ENCODE peak calls at places on chromosomes 6 and 20, in nine cellular contexts. One of them, this sample, is unnamed.

GRCh38 chr20:41848180-41848579 is 230.0 kb upstream of the CHD6 start:
- DNase-seq in vagina: no peak
- DNase-seq in dorsolateral prefrontal cortex: no peak
- DNase-seq in LHCN-M2: no peak
- DNase-seq in T-helper 2 cell: no peak
- DNase-seq in brain microvascular endothelial cell: no peak
- DNase-seq in GOT3: no peak
- DNase-seq in ovary: no peak
- DNase-seq in right lobe of liver: no peak
- DNase-seq in this sample: no peak

GRCh38 chr6:68527691-68528090 is 107.4 kb upstream of the ADGRB3 start:
- DNase-seq in vagina: no peak
- DNase-seq in dorsolateral prefrontal cortex: no peak
- DNase-seq in LHCN-M2: no peak
- DNase-seq in T-helper 2 cell: no peak
- DNase-seq in brain microvascular endothelial cell: no peak
- DNase-seq in GOT3: no peak
- DNase-seq in ovary: no peak
- DNase-seq in right lobe of liver: no peak
- DNase-seq in this sample: no peak

GRCh38 chr20:63572788-63573738 is 976 bp downstream of the HELZ2 start:
- DNase-seq in vagina: no peak
- DNase-seq in dorsolateral prefrontal cortex: no peak
- DNase-seq in LHCN-M2: no peak
- DNase-seq in T-helper 2 cell: no peak
- DNase-seq in brain microvascular endothelial cell: no peak
- DNase-seq in GOT3: no peak
- DNase-seq in ovary: no peak
- DNase-seq in right lobe of liver: no peak
- DNase-seq in this sample: peak

GRCh38 chr20:38895098-38895949 is 30.9 kb upstream of the FAM83D start:
- DNase-seq in vagina: no peak
- DNase-seq in dorsolateral prefrontal cortex: no peak
- DNase-seq in LHCN-M2: no peak
- DNase-seq in T-helper 2 cell: no peak
- DNase-seq in brain microvascular endothelial cell: no peak
- DNase-seq in GOT3: no peak
- DNase-seq in ovary: no peak
- DNase-seq in right lobe of liver: no peak
- DNase-seq in this sample: no peak

GRCh38 chr20:1633535-1633934 is 13.7 kb upstream of the SIRPB1 start:
- DNase-seq in vagina: peak
- DNase-seq in dorsolateral prefrontal cortex: no peak
- DNase-seq in LHCN-M2: no peak
- DNase-seq in T-helper 2 cell: no peak
- DNase-seq in brain microvascular endothelial cell: no peak
- DNase-seq in GOT3: no peak
- DNase-seq in ovary: no peak
- DNase-seq in right lobe of liver: no peak
- DNase-seq in this sample: no peak

GRCh38 chr20:23139524-23139923 is 53.4 kb upstream of the CD93 start:
- DNase-seq in vagina: no peak
- DNase-seq in dorsolateral prefrontal cortex: no peak
- DNase-seq in LHCN-M2: no peak
- DNase-seq in T-helper 2 cell: peak
- DNase-seq in brain microvascular endothelial cell: no peak
- DNase-seq in GOT3: no peak
- DNase-seq in ovary: no peak
- DNase-seq in right lobe of liver: peak
- DNase-seq in this sample: no peak

GRCh38 chr6:4891171-4891570 is 112.7 kb downstream of the RPP40 start:
- DNase-seq in vagina: peak
- DNase-seq in dorsolateral prefrontal cortex: no peak
- DNase-seq in LHCN-M2: no peak
- DNase-seq in T-helper 2 cell: no peak
- DNase-seq in brain microvascular endothelial cell: no peak
- DNase-seq in GOT3: no peak
- DNase-seq in ovary: no peak
- DNase-seq in right lobe of liver: no peak
- DNase-seq in this sample: no peak

GRCh38 chr20:7161690-7162089 is 394.2 kb downstream of the BMP2 start:
- DNase-seq in vagina: no peak
- DNase-seq in dorsolateral prefrontal cortex: no peak
- DNase-seq in LHCN-M2: no peak
- DNase-seq in T-helper 2 cell: no peak
- DNase-seq in brain microvascular endothelial cell: peak
- DNase-seq in GOT3: no peak
- DNase-seq in ovary: no peak
- DNase-seq in right lobe of liver: no peak
- DNase-seq in this sample: no peak

GRCh38 chr6:111614833-111615582 is 9.3 kb upstream of the TRAF3IP2 start:
- DNase-seq in vagina: no peak
- DNase-seq in dorsolateral prefrontal cortex: no peak
- DNase-seq in LHCN-M2: no peak
- DNase-seq in T-helper 2 cell: no peak
- DNase-seq in brain microvascular endothelial cell: no peak
- DNase-seq in GOT3: no peak
- DNase-seq in ovary: no peak
- DNase-seq in right lobe of liver: no peak
- DNase-seq in this sample: no peak

GRCh38 chr6:41193171-41193734 is 7.7 kb downstream of the TREML2 start:
- DNase-seq in vagina: peak
- DNase-seq in dorsolateral prefrontal cortex: no peak
- DNase-seq in LHCN-M2: no peak
- DNase-seq in T-helper 2 cell: no peak
- DNase-seq in brain microvascular endothelial cell: no peak
- DNase-seq in GOT3: no peak
- DNase-seq in ovary: no peak
- DNase-seq in right lobe of liver: no peak
- DNase-seq in this sample: no peak

GRCh38 chr20:43914697-43915208 is at the start of gene TOX2:
- DNase-seq in vagina: no peak
- DNase-seq in dorsolateral prefrontal cortex: no peak
- DNase-seq in LHCN-M2: peak
- DNase-seq in T-helper 2 cell: peak
- DNase-seq in brain microvascular endothelial cell: no peak
- DNase-seq in GOT3: peak
- DNase-seq in ovary: no peak
- DNase-seq in right lobe of liver: no peak
- DNase-seq in this sample: no peak

GRCh38 chr6:85126448-85127178 is 323.3 kb upstream of the NT5E start:
- DNase-seq in vagina: no peak
- DNase-seq in dorsolateral prefrontal cortex: peak
- DNase-seq in LHCN-M2: peak
- DNase-seq in T-helper 2 cell: peak
- DNase-seq in brain microvascular endothelial cell: peak
- DNase-seq in GOT3: peak
- DNase-seq in ovary: peak
- DNase-seq in right lobe of liver: peak
- DNase-seq in this sample: peak

GRCh38 chr6:143279385-143279784 is 171.1 kb downstream of the ADAT2 start:
- DNase-seq in vagina: no peak
- DNase-seq in dorsolateral prefrontal cortex: no peak
- DNase-seq in LHCN-M2: peak
- DNase-seq in T-helper 2 cell: peak
- DNase-seq in brain microvascular endothelial cell: peak
- DNase-seq in GOT3: no peak
- DNase-seq in ovary: no peak
- DNase-seq in right lobe of liver: no peak
- DNase-seq in this sample: peak

GRCh38 chr6:73024598-73024997 is 200.7 kb downstream of the KHDC1L start:
- DNase-seq in vagina: no peak
- DNase-seq in dorsolateral prefrontal cortex: no peak
- DNase-seq in LHCN-M2: peak
- DNase-seq in T-helper 2 cell: no peak
- DNase-seq in brain microvascular endothelial cell: no peak
- DNase-seq in GOT3: no peak
- DNase-seq in ovary: no peak
- DNase-seq in right lobe of liver: no peak
- DNase-seq in this sample: peak

GRCh38 chr6:150485559-150486517 is 113.8 kb upstream of the PLEKHG1 start:
- DNase-seq in vagina: no peak
- DNase-seq in dorsolateral prefrontal cortex: no peak
- DNase-seq in LHCN-M2: no peak
- DNase-seq in T-helper 2 cell: no peak
- DNase-seq in brain microvascular endothelial cell: peak
- DNase-seq in GOT3: no peak
- DNase-seq in ovary: no peak
- DNase-seq in right lobe of liver: no peak
- DNase-seq in this sample: no peak

GRCh38 chr20:63217706-63218105 is 1.8 kb upstream of the YTHDF1 start:
- DNase-seq in vagina: no peak
- DNase-seq in dorsolateral prefrontal cortex: no peak
- DNase-seq in LHCN-M2: no peak
- DNase-seq in T-helper 2 cell: no peak
- DNase-seq in brain microvascular endothelial cell: no peak
- DNase-seq in GOT3: no peak
- DNase-seq in ovary: no peak
- DNase-seq in right lobe of liver: no peak
- DNase-seq in this sample: no peak

GRCh38 chr20:34815636-34816035 is 9.8 kb downstream of the NCOA6 start:
- DNase-seq in vagina: no peak
- DNase-seq in dorsolateral prefrontal cortex: no peak
- DNase-seq in LHCN-M2: peak
- DNase-seq in T-helper 2 cell: no peak
- DNase-seq in brain microvascular endothelial cell: no peak
- DNase-seq in GOT3: no peak
- DNase-seq in ovary: no peak
- DNase-seq in right lobe of liver: no peak
- DNase-seq in this sample: no peak

GRCh38 chr6:39615622-39616021 is 109.6 kb downstream of the KIF6 start:
- DNase-seq in vagina: no peak
- DNase-seq in dorsolateral prefrontal cortex: no peak
- DNase-seq in LHCN-M2: no peak
- DNase-seq in T-helper 2 cell: no peak
- DNase-seq in brain microvascular endothelial cell: no peak
- DNase-seq in GOT3: no peak
- DNase-seq in ovary: no peak
- DNase-seq in right lobe of liver: no peak
- DNase-seq in this sample: no peak

GRCh38 chr20:31974975-31975481 is 7.1 kb downstream of the XKR7 start:
- DNase-seq in vagina: no peak
- DNase-seq in dorsolateral prefrontal cortex: no peak
- DNase-seq in LHCN-M2: no peak
- DNase-seq in T-helper 2 cell: no peak
- DNase-seq in brain microvascular endothelial cell: no peak
- DNase-seq in GOT3: no peak
- DNase-seq in ovary: no peak
- DNase-seq in right lobe of liver: no peak
- DNase-seq in this sample: no peak

GRCh38 chr6:43386492-43386891 is 17.0 kb upstream of the ZNF318 start:
- DNase-seq in vagina: no peak
- DNase-seq in dorsolateral prefrontal cortex: no peak
- DNase-seq in LHCN-M2: no peak
- DNase-seq in T-helper 2 cell: peak
- DNase-seq in brain microvascular endothelial cell: no peak
- DNase-seq in GOT3: no peak
- DNase-seq in ovary: no peak
- DNase-seq in right lobe of liver: no peak
- DNase-seq in this sample: peak

GRCh38 chr6:151054304-151054703 is 185.5 kb upstream of the AKAP12 start:
- DNase-seq in vagina: no peak
- DNase-seq in dorsolateral prefrontal cortex: no peak
- DNase-seq in LHCN-M2: no peak
- DNase-seq in T-helper 2 cell: no peak
- DNase-seq in brain microvascular endothelial cell: peak
- DNase-seq in GOT3: no peak
- DNase-seq in ovary: peak
- DNase-seq in right lobe of liver: no peak
- DNase-seq in this sample: no peak

GRCh38 chr6:47650553-47651432 is 47.6 kb upstream of the ADGRF4 start:
- DNase-seq in vagina: no peak
- DNase-seq in dorsolateral prefrontal cortex: no peak
- DNase-seq in LHCN-M2: no peak
- DNase-seq in T-helper 2 cell: no peak
- DNase-seq in brain microvascular endothelial cell: no peak
- DNase-seq in GOT3: no peak
- DNase-seq in ovary: no peak
- DNase-seq in right lobe of liver: no peak
- DNase-seq in this sample: no peak

GRCh38 chr6:19311786-19312185 is 525.4 kb upstream of the ID4 start:
- DNase-seq in vagina: no peak
- DNase-seq in dorsolateral prefrontal cortex: no peak
- DNase-seq in LHCN-M2: no peak
- DNase-seq in T-helper 2 cell: no peak
- DNase-seq in brain microvascular endothelial cell: no peak
- DNase-seq in GOT3: no peak
- DNase-seq in ovary: no peak
- DNase-seq in right lobe of liver: no peak
- DNase-seq in this sample: no peak

GRCh38 chr6:111589366-111589765 is 16.3 kb downstream of the TRAF3IP2 start:
- DNase-seq in vagina: no peak
- DNase-seq in dorsolateral prefrontal cortex: no peak
- DNase-seq in LHCN-M2: peak
- DNase-seq in T-helper 2 cell: no peak
- DNase-seq in brain microvascular endothelial cell: peak
- DNase-seq in GOT3: peak
- DNase-seq in ovary: no peak
- DNase-seq in right lobe of liver: no peak
- DNase-seq in this sample: peak

GRCh38 chr20:2768632-2769015 is 31.8 kb downstream of the CPXM1 start:
- DNase-seq in vagina: no peak
- DNase-seq in dorsolateral prefrontal cortex: no peak
- DNase-seq in LHCN-M2: no peak
- DNase-seq in T-helper 2 cell: no peak
- DNase-seq in brain microvascular endothelial cell: no peak
- DNase-seq in GOT3: no peak
- DNase-seq in ovary: no peak
- DNase-seq in right lobe of liver: no peak
- DNase-seq in this sample: no peak

GRCh38 chr6:146851837-146852236 is 253.1 kb downstream of the ADGB start:
- DNase-seq in vagina: no peak
- DNase-seq in dorsolateral prefrontal cortex: no peak
- DNase-seq in LHCN-M2: peak
- DNase-seq in T-helper 2 cell: peak
- DNase-seq in brain microvascular endothelial cell: peak
- DNase-seq in GOT3: no peak
- DNase-seq in ovary: no peak
- DNase-seq in right lobe of liver: no peak
- DNase-seq in this sample: peak

GRCh38 chr6:10526156-10526555 is 5.0 kb downstream of the GCNT2 start:
- DNase-seq in vagina: no peak
- DNase-seq in dorsolateral prefrontal cortex: no peak
- DNase-seq in LHCN-M2: no peak
- DNase-seq in T-helper 2 cell: no peak
- DNase-seq in brain microvascular endothelial cell: peak
- DNase-seq in GOT3: no peak
- DNase-seq in ovary: no peak
- DNase-seq in right lobe of liver: no peak
- DNase-seq in this sample: peak

GRCh38 chr6:134173007-134173690 is 120.7 kb upstream of the SLC2A12 start:
- DNase-seq in vagina: no peak
- DNase-seq in dorsolateral prefrontal cortex: no peak
- DNase-seq in LHCN-M2: no peak
- DNase-seq in T-helper 2 cell: no peak
- DNase-seq in brain microvascular endothelial cell: no peak
- DNase-seq in GOT3: no peak
- DNase-seq in ovary: no peak
- DNase-seq in right lobe of liver: no peak
- DNase-seq in this sample: no peak

GRCh38 chr6:47112311-47112710 is 70.2 kb upstream of the ADGRF1 start:
- DNase-seq in vagina: no peak
- DNase-seq in dorsolateral prefrontal cortex: no peak
- DNase-seq in LHCN-M2: no peak
- DNase-seq in T-helper 2 cell: no peak
- DNase-seq in brain microvascular endothelial cell: no peak
- DNase-seq in GOT3: no peak
- DNase-seq in ovary: no peak
- DNase-seq in right lobe of liver: no peak
- DNase-seq in this sample: no peak

GRCh38 chr6:20632696-20633095 is 98.4 kb downstream of the CDKAL1 start:
- DNase-seq in vagina: no peak
- DNase-seq in dorsolateral prefrontal cortex: no peak
- DNase-seq in LHCN-M2: no peak
- DNase-seq in T-helper 2 cell: peak
- DNase-seq in brain microvascular endothelial cell: no peak
- DNase-seq in GOT3: no peak
- DNase-seq in ovary: no peak
- DNase-seq in right lobe of liver: no peak
- DNase-seq in this sample: no peak

GRCh38 chr6:144327081-144327480 is 41.9 kb downstream of the UTRN start:
- DNase-seq in vagina: no peak
- DNase-seq in dorsolateral prefrontal cortex: no peak
- DNase-seq in LHCN-M2: no peak
- DNase-seq in T-helper 2 cell: no peak
- DNase-seq in brain microvascular endothelial cell: no peak
- DNase-seq in GOT3: no peak
- DNase-seq in ovary: peak
- DNase-seq in right lobe of liver: no peak
- DNase-seq in this sample: no peak

This sample was measured in HT1080.